ENCODE peak calls at places on chromosomes 6 and 20, in four cellular contexts. V is mesenchymal stem cell, O is H1, N is IMR-90. H is an unnamed sample.

GRCh38 chr6:11685411-11686093 is 93.1 kb downstream of the ADTRP start:
- DNase-seq in V (peak), O (no peak), N (peak), H (no peak)

GRCh38 chr6:149150301-149150700 is 167.2 kb upstream of the TAB2 start:
- DNase-seq in V (no peak), O (no peak), N (no peak), H (no peak)

GRCh38 chr20:15992564-15992963 is 580.7 kb downstream of the KIF16B start:
- DNase-seq in V (no peak), O (no peak), N (no peak), H (no peak)

GRCh38 chr20:3193806-3194616 is 10.5 kb downstream of the DDRGK1 start:
- DNase-seq in V (no peak), O (no peak), N (no peak), H (no peak)

GRCh38 chr6:153814136-153814535 is 224.9 kb upstream of the OPRM1 start:
- DNase-seq in V (no peak), O (no peak), N (no peak), H (peak)

GRCh38 chr6:151452750-151453427 is 963 bp upstream of the RMND1 start:
- DNase-seq in V (peak), O (no peak), N (no peak), H (no peak)

GRCh38 chr6:128806274-128806673 is 76.7 kb upstream of the LAMA2 start:
- DNase-seq in V (peak), O (no peak), N (no peak), H (no peak)

GRCh38 chr20:46246527-46246926 is 61.8 kb downstream of the CDH22 start:
- DNase-seq in V (no peak), O (no peak), N (no peak), H (no peak)

DNA sequence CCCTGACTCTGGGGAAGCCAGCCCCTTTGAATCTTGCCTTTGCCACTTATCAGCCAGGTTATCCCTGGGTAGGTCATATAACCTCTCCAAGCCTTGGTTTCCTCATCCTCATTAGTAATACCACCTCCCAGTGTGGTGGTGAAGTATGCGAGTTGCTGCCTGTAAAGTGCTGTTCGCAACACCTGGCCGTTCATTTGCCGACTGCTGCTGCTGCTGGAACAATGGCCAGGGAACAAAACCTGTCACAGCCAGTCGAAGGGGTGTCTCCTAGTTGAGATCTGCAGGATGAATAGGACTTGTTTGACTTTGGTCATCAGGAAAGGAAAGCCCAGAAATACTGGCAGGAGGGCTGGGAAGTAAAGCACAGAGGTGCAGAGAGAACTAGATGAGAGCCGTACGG is 6.1 kb downstream of the MANBAL start:
- DNase-seq in V (no peak), O (no peak), N (no peak), H (no peak)
- H3K18ac ChIP-seq in V (peak), O (no peak), N (peak), H (no peak)

GRCh38 chr6:92433911-92434310 is 985.4 kb downstream of the EPHA7 start:
- DNase-seq in V (no peak), O (no peak), N (no peak), H (no peak)
- H3K18ac ChIP-seq in V (no peak), O (no peak), N (no peak), H (no peak)

GRCh38 chr6:143744593-143745151 is 66.9 kb downstream of the PHACTR2 start:
- DNase-seq in V (peak), O (no peak), N (peak), H (no peak)

GRCh38 chr6:143746202-143747119 is 68.7 kb downstream of the PHACTR2 start:
- DNase-seq in V (no peak), O (peak), N (no peak), H (peak)

GRCh38 chr6:143743256-143744166 is 65.7 kb downstream of the PHACTR2 start:
- DNase-seq in V (peak), O (no peak), N (peak), H (no peak)

GRCh38 chr6:143747347-143747842 is 69.6 kb downstream of the PHACTR2 start:
- DNase-seq in V (no peak), O (no peak), N (no peak), H (peak)

DNA sequence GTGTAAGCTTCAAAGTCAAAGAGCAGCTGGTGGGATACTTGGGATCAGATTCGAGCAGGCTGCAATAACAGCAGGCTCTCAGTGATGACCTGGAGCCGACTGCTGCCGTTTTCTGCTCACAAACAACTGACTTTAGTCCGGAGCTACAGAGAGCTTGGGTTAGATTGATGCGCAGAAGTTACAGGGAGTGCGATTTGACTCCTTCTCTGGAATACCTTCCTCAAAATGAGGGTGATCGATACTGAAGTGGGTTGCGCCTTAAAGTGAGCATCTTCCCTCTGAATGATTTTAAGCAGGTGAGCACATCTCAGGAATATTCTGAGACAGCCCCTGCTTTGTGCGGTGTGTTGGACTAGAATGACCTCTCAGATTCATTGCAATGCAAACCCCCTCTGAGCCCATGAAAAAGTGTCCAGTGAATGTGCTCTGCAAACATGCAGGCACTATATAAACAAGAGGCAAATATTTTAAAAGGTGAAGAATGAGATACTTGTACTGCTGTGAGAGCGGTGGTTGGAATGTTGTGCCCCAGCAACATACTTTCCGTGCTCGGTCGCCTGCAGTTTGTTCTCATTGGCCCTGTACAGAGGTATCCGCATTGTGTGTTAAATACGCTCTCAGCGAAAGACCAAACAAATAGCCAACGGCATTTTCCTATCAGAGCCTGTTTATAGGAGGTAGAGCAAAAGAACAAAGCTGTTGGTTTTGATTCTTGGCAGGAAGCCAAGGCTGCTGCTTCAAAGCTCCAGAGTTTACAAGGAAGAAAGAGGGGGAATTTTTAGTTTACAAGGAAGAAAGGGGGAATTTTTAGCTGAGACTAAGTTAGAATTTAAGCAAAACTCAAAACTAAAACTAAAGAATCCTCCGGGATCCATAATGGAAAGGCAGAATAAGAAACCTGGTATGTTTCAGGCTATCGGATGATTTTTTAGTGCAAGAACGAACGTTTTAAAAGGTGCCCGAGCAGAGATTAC is 67.7 kb downstream of the PHACTR2 start:
- DNase-seq in V (peak), O (no peak), N (peak), H (peak)
- H3K18ac ChIP-seq in V (peak), O (peak), N (peak), H (peak)

DNA sequence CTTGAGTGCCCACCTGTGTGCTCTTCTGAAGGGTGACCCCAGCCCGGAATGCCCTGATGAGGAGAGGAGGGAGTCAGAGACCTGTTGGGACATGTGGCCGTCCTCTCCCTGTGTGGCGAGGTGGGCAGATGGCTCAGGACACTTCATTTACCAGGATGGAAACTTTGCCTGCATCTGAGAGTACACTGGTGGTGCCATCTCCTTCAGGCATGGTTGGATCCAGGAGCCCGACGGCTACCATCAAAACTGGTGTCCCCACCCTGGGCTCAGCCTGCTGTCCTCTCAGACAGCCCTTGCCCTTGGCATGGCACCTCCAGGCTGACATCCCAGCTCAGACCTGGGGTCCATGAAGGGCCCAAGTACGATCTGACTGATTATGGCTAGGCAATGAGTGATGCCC is 7.0 kb upstream of the OSBPL2 start:
- DNase-seq in V (no peak), O (no peak), N (no peak), H (no peak)
- H3K18ac ChIP-seq in V (no peak), O (no peak), N (no peak), H (no peak)

GRCh38 chr20:63186528-63187316 is 29.2 kb downstream of the YTHDF1 start:
- DNase-seq in V (peak), O (no peak), N (no peak), H (no peak)

GRCh38 chr20:63186084-63186483 is 29.8 kb downstream of the YTHDF1 start:
- DNase-seq in V (no peak), O (no peak), N (no peak), H (no peak)

GRCh38 chr20:63188159-63188442 is 27.8 kb downstream of the YTHDF1 start:
- DNase-seq in V (no peak), O (no peak), N (no peak), H (no peak)

GRCh38 chr20:63188641-63189321 is 27.1 kb downstream of the YTHDF1 start:
- DNase-seq in V (no peak), O (no peak), N (no peak), H (no peak)

GRCh38 chr20:63187338-63188158 is 28.4 kb downstream of the YTHDF1 start:
- DNase-seq in V (no peak), O (no peak), N (no peak), H (no peak)
- H3K18ac ChIP-seq in V (no peak), O (no peak), N (no peak), H (no peak)

GRCh38 chr6:15065603-15066002 is 180.3 kb upstream of the JARID2 start:
- DNase-seq in V (peak), O (no peak), N (peak), H (no peak)
- H3K18ac ChIP-seq in V (no peak), O (no peak), N (peak), H (no peak)

DNA sequence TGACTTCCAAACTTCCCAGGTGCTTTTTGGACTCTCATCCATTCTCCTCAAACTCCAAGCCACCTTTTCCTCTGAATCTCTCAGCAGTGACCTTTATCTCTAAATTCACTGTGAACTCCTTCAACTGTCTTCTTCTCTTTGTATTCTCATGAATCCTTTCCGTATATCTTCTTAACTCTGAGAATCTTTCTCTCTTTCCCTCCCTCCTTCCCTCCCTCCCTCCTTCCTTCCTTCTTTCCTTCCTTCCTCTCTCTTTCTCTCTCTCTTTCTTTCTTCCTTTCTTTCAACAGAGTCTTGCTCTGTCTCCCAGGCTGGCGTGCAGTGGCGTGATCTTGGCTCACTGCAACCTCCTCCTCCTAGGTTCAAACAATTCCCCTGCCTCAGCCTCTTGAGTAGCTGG is 4.3 kb upstream of the PRELID3B start:
- DNase-seq in V (no peak), O (no peak), N (no peak), H (no peak)
- H3K18ac ChIP-seq in V (no peak), O (no peak), N (no peak), H (no peak)

H was measured in H9.